ENCODE peak calls at places on chromosomes 16 and 17, in six cellular contexts. Q is neuronal stem cell, U is breast epithelium, O is Peyer's patch, R is heart left ventricle, J is fibroblast of lung. X is an unnamed sample. For H3K9me3 and H3K4me1, the result is how much of the 10 kb centered on the place peaks cover.

GRCh38 chr17:29640413-29640812 is 17.7 kb upstream of the CORO6 start:
- DNase-seq in Q (no peak), U (no peak), O (no peak), R (no peak), J (peak), X (no peak)

GRCh38 chr17:71117461-71117860 is 948.1 kb downstream of the KCNJ2 start:
- DNase-seq in Q (no peak), U (no peak), O (no peak), R (no peak), J (no peak), X (no peak)

GRCh38 chr17:80872999-80873951 is 118.4 kb upstream of the CHMP6 start:
- DNase-seq in Q (peak), U (peak), O (peak), R (no peak), J (no peak), X (no peak)

GRCh38 chr16:2429771-2430663 is 770 bp downstream of the CCNF start:
- DNase-seq in Q (no peak), U (no peak), O (no peak), R (no peak), J (peak), X (no peak)

GRCh38 chr17:81713004-81713555 is 996 bp downstream of the SLC25A10 start:
- DNase-seq in Q (no peak), U (no peak), O (no peak), R (no peak), J (no peak), X (no peak)

GRCh38 chr17:81097943-81098308 is 63.0 kb downstream of the BAIAP2 start:
- DNase-seq in Q (no peak), U (no peak), O (peak), R (no peak), J (no peak), X (no peak)

GRCh38 chr16:58346831-58347371 is 45.4 kb upstream of the GINS3 start:
- DNase-seq in Q (no peak), U (no peak), O (no peak), R (no peak), J (no peak), X (no peak)

GRCh38 chr16:87233928-87234327 is 83.3 kb downstream of the C16orf95 start:
- DNase-seq in Q (no peak), U (no peak), O (no peak), R (no peak), J (peak), X (no peak)

GRCh38 chr17:77475012-77475976 is 334.5 kb downstream of the SEC14L1 start:
- DNase-seq in Q (no peak), U (no peak), O (peak), R (no peak), J (peak), X (peak)

GRCh38 chr16:52611817-52612673 is 65.1 kb upstream of the TOX3 start:
- DNase-seq in Q (no peak), U (no peak), O (peak), R (no peak), J (no peak), X (no peak)

GRCh38 chr16:2385441-2385840 is 43.8 kb upstream of the CCNF start:
- DNase-seq in Q (no peak), U (no peak), O (no peak), R (no peak), J (no peak), X (no peak)

GRCh38 chr17:18039535-18040286 is 503 bp downstream of the GID4 start:
- DNase-seq in Q (peak), U (no peak), O (peak), R (no peak), J (no peak), X (peak)

GRCh38 chr17:73068322-73069153 is 23.9 kb downstream of the SLC39A11 start:
- DNase-seq in Q (no peak), U (no peak), O (no peak), R (no peak), J (peak), X (no peak)

GRCh38 chr17:60107526-60108257 is 29.0 kb upstream of the HEATR6 start:
- DNase-seq in Q (no peak), U (no peak), O (no peak), R (no peak), J (no peak), X (no peak)

GRCh38 chr16:66954097-66954659 is 6.9 kb upstream of the CES3 start:
- DNase-seq in Q (no peak), U (peak), O (peak), R (peak), J (peak), X (peak)

GRCh38 chr17:37050905-37051304 is 102.2 kb downstream of the AATF start:
- DNase-seq in Q (no peak), U (no peak), O (no peak), R (no peak), J (no peak), X (no peak)

GRCh38 chr17:48095611-48096010 is 5.7 kb downstream of the CBX1 start:
- DNase-seq in Q (no peak), U (no peak), O (no peak), R (no peak), J (no peak), X (no peak)

DNA sequence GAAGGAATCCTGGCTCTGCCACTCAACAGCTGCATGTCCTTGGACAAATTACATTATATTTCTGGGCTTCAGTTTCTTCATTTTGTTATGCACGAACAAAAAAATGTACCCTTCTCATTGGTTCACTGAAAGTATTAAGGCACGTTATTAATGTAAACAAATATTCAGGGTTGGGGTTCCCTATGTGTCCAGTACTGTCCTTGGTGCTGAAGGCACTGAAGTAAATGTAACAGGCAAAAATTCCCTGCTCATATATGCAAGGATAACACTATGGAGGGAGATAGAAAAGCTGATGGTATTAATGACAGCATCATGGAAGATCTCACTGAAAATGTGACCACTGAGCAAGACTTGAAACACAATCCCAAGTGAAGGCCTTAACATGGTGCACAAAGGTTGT is 386.6 kb downstream of the XYLT1 start:
- DNase-seq in Q (peak), U (no peak), O (no peak), R (no peak), J (no peak), X (no peak)
- H3K27ac ChIP-seq in Q (peak), U (no peak), O (no peak), R (no peak), J (no peak), X (no peak)

DNA sequence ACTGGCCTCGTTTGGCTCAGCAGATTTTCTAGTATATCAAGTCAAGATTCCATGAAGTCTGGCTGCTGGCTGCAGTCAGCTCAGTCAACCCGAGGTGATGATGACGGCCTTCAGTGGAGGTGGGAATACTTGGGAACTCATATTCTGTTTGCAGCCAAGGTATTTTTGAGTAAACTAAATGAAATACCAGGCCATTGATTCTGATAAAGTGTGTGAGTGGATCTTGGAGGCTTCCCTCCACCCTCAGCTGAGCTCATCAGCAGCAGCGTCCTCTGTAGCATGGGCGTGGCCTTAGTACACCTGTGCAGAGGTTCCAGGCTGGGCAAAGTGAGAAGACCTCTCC is 22.0 kb upstream of the TACO1 start:
- DNase-seq in Q (no peak), U (no peak), O (no peak), R (no peak), J (no peak), X (no peak)
- H3K9me3 ChIP-seq in Q (under half), U (under half), O (under half), R (under half), J (under half), X (under half)

DNA sequence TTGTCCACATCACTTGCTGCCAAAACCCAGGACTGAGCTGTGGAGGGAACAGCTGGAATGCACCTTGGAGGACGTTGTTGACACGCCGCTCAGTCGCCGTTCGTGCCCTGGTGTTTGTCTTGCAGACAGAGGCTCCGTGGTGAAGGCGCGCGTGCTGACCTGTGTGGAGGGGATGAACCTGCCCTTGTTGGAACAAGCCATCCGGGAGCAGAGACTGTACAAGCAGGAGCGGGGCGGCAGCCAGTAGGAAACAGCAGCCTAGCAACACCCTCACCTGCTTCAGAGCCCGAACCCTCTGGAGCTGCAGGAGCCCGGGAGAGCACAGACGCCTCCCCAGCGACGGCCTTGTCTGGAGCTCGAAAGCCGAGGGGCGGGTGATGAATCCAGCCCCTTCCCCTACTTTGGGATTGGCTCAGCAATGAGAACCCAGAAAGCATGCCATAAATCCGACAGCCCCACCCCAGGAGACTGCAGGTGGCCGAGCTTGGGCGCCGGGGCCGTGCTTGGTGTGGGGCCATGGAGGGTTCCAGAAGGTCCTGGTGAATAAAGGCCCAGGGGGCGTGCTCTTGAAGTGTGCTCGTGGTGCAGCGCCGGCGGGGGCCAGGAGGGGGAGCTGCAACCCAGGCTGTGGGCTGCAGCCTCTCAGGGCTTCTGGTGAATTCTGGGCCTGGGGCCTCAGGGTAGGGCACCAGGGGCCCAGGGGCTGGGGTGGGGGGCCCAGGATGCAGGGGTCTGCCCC is 470 bp upstream of the CDK3 start:
- DNase-seq in Q (peak), U (no peak), O (peak), R (no peak), J (peak), X (peak)
- H3K4me1 ChIP-seq in Q (under half), U (under half), O (under half), R (under half), J (under half), X (under half)

GRCh38 chr16:85649411-85649977 is 36.4 kb downstream of the GSE1 start:
- DNase-seq in Q (no peak), U (no peak), O (no peak), R (no peak), J (no peak), X (no peak)
- H3K27ac ChIP-seq in Q (no peak), U (no peak), O (no peak), R (no peak), J (no peak), X (no peak)

DNA sequence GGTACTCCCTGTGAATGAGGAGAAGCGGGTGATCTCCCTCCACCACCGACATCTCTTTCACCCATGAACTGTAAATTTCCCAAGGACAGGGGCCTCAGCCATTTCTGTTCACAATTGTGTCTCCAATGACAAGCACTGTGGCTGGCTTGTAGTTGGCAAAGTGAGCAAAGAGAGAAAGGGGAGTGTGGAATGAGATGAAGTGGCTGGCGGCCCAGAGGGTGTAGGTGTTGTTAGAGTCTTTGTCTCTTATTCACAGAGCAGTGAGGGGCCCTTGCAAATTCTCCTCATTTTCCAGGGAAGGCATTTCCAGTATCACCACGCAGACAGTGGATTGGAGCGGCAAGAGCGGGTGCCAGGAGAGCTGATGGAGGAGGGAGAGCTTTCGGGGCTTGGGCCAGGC is 411.7 kb upstream of the EEF2KMT start:
- DNase-seq in Q (no peak), U (no peak), O (no peak), R (no peak), J (no peak), X (no peak)
- H3K9me3 ChIP-seq in Q (under half), U (under half), O (under half), R (under half), J (under half), X (under half)

GRCh38 chr16:84331998-84332780 is 36.1 kb upstream of the ATP2C2 start:
- DNase-seq in Q (no peak), U (no peak), O (no peak), R (no peak), J (no peak), X (no peak)

GRCh38 chr16:84334058-84334457 is 34.3 kb upstream of the ATP2C2 start:
- DNase-seq in Q (no peak), U (no peak), O (peak), R (no peak), J (no peak), X (no peak)

GRCh38 chr16:84332975-84333684 is 35.2 kb upstream of the ATP2C2 start:
- DNase-seq in Q (no peak), U (no peak), O (peak), R (no peak), J (no peak), X (no peak)

GRCh38 chr16:84330685-84331050 is 36.0 kb downstream of the WFDC1 start:
- DNase-seq in Q (no peak), U (no peak), O (no peak), R (no peak), J (no peak), X (no peak)

DNA sequence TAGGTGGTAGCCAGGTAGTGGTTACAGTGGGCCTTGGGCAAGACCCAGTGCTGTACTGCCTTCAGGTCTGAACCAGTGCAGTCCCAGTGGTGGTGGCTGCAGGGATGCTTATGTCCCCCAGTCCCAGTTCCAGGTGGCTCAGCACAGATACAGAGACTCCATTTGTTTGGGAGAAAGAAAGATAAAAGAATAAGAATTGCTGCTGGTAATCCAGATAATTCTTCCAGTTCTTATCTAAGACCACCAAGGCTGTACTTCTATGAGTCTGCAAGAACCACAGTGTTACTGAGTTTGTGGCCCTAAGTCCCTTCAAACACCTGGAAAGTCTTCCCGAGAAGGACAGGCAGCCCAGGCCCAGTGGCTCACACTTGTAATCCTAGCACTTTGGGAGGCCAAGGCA is 33.9 kb upstream of the ATP2C2 start:
- DNase-seq in Q (no peak), U (no peak), O (no peak), R (no peak), J (no peak), X (no peak)
- H3K4me1 ChIP-seq in Q (under half), U (under half), O (under half), R (under half), J (under half), X (under half)

DNA sequence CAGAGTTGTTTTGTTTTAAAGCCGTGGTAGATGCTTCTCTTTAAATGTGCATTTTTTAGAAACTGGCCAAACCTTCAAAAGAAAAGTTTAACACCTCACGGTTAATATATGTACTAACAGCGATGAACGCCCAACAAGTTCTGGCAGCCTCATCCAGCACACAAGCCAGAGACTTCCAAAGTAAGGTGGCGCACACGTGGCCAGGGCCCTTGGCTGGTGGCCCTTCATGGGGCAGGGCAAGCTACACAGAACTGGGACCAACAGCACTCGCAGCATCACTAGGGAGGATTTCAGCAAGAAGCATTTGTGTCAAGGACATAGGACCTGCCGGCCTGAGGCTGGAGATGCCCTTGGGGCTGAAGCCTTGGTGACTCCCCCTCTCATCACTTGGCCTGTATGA is 23.4 kb downstream of the CYB5D2 start:
- DNase-seq in Q (no peak), U (no peak), O (no peak), R (no peak), J (no peak), X (no peak)
- H3K27ac ChIP-seq in Q (no peak), U (no peak), O (no peak), R (no peak), J (no peak), X (no peak)

GRCh38 chr16:35452471-35452870 is 1993.1 kb downstream of the TP53TG3F start:
- DNase-seq in Q (no peak), U (no peak), O (no peak), R (no peak), J (no peak), X (no peak)
- H3K9me3 ChIP-seq in Q (half or more), U (under half), O (under half), R (under half), J (under half), X (half or more)

GRCh38 chr16:11624645-11625607 is 38.2 kb upstream of the LITAF start:
- DNase-seq in Q (no peak), U (no peak), O (no peak), R (no peak), J (no peak), X (no peak)
- H3K4me1 ChIP-seq in Q (under half), U (under half), O (under half), R (under half), J (under half), X (half or more)

GRCh38 chr17:9755083-9755482 is 36.3 kb downstream of the DHRS7C start:
- DNase-seq in Q (no peak), U (no peak), O (no peak), R (no peak), J (no peak), X (no peak)

DNA sequence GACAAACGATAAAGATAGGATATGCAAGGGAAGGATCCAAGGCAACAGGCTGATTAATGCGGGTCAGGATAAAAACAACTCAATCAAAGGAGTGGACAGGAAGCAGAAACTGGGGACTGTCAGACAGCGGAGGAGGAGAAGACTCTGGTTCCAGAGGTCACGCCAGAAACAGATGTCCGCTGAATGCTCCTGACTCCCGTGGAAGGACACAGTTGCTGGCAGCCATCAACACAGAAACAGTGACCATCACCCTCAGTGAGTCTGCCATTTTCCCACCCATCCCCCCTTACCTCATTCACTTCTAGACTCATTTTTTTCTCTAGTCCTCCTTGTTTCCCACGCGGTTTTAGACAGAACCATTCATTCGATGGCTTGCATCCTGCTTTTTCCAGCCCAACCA is 40.9 kb downstream of the DHRS7C start:
- DNase-seq in Q (no peak), U (no peak), O (no peak), R (peak), J (no peak), X (no peak)
- H3K27ac ChIP-seq in Q (no peak), U (no peak), O (no peak), R (no peak), J (no peak), X (no peak)

X was measured in CD4-positive, CD25-positive, alpha-beta regulatory T cell.